ENCODE peak calls at places on chromosomes 13 and 19, in eight cellular contexts. One of them, this sample, is unnamed.

GRCh38 chr19:51020988-51021651 is 1.6 kb upstream of the KLK10 start:
- DNase-seq in fibroblast of lung: peak
- DNase-seq in lower lobe of right lung: no peak
- DNase-seq in astrocyte of the cerebellum: peak
- DNase-seq in neural crest cell: no peak
- DNase-seq in AG09309: no peak
- DNase-seq in MM.1S: peak
- DNase-seq in Caco-2: no peak
- DNase-seq in this sample: no peak

GRCh38 chr13:79604752-79605151 is 123.8 kb downstream of the NDFIP2 start:
- DNase-seq in neural crest cell: no peak
- DNase-seq in astrocyte of the cerebellum: no peak
- DNase-seq in fibroblast of lung: no peak
- DNase-seq in AG09309: no peak
- DNase-seq in MM.1S: no peak
- DNase-seq in Caco-2: no peak
- DNase-seq in lower lobe of right lung: no peak
- DNase-seq in this sample: no peak

GRCh38 chr13:79434578-79434977 is 28.5 kb upstream of the RBM26 start:
- DNase-seq in lower lobe of right lung: no peak
- DNase-seq in neural crest cell: no peak
- DNase-seq in AG09309: peak
- DNase-seq in MM.1S: no peak
- DNase-seq in fibroblast of lung: peak
- DNase-seq in Caco-2: no peak
- DNase-seq in astrocyte of the cerebellum: no peak
- DNase-seq in this sample: no peak

GRCh38 chr19:7507884-7508283 is 8.0 kb upstream of the ZNF358 start:
- DNase-seq in neural crest cell: peak
- DNase-seq in AG09309: no peak
- DNase-seq in fibroblast of lung: peak
- DNase-seq in lower lobe of right lung: peak
- DNase-seq in Caco-2: peak
- DNase-seq in astrocyte of the cerebellum: no peak
- DNase-seq in MM.1S: peak
- DNase-seq in this sample: peak

GRCh38 chr19:35458821-35459391 is 10.8 kb downstream of the FFAR2 start:
- DNase-seq in neural crest cell: no peak
- DNase-seq in astrocyte of the cerebellum: no peak
- DNase-seq in lower lobe of right lung: peak
- DNase-seq in AG09309: no peak
- DNase-seq in fibroblast of lung: no peak
- DNase-seq in Caco-2: peak
- DNase-seq in MM.1S: no peak
- DNase-seq in this sample: no peak

GRCh38 chr19:6216996-6217751 is 62.6 kb downstream of the MLLT1 start:
- DNase-seq in neural crest cell: peak
- DNase-seq in MM.1S: no peak
- DNase-seq in astrocyte of the cerebellum: no peak
- DNase-seq in lower lobe of right lung: peak
- DNase-seq in Caco-2: peak
- DNase-seq in AG09309: no peak
- DNase-seq in fibroblast of lung: peak
- DNase-seq in this sample: peak

GRCh38 chr13:25177636-25178035 is 5.5 kb upstream of the AMER2 start:
- DNase-seq in MM.1S: no peak
- DNase-seq in AG09309: no peak
- DNase-seq in lower lobe of right lung: no peak
- DNase-seq in Caco-2: no peak
- DNase-seq in fibroblast of lung: no peak
- DNase-seq in neural crest cell: no peak
- DNase-seq in astrocyte of the cerebellum: no peak
- DNase-seq in this sample: no peak

GRCh38 chr19:35882074-35882832 is 13.9 kb downstream of the APLP1 start:
- DNase-seq in neural crest cell: no peak
- DNase-seq in astrocyte of the cerebellum: peak
- DNase-seq in MM.1S: peak
- DNase-seq in fibroblast of lung: peak
- DNase-seq in AG09309: peak
- DNase-seq in Caco-2: no peak
- DNase-seq in lower lobe of right lung: no peak
- DNase-seq in this sample: no peak

GRCh38 chr19:17441241-17442135 is 7.0 kb downstream of the TMEM221 start:
- DNase-seq in neural crest cell: peak
- DNase-seq in MM.1S: no peak
- DNase-seq in fibroblast of lung: peak
- DNase-seq in astrocyte of the cerebellum: peak
- DNase-seq in Caco-2: no peak
- DNase-seq in lower lobe of right lung: no peak
- DNase-seq in AG09309: no peak
- DNase-seq in this sample: no peak

GRCh38 chr13:50457430-50458393 is 385.8 kb downstream of the DLEU7 start:
- DNase-seq in neural crest cell: no peak
- DNase-seq in fibroblast of lung: no peak
- DNase-seq in Caco-2: no peak
- DNase-seq in MM.1S: no peak
- DNase-seq in astrocyte of the cerebellum: no peak
- DNase-seq in AG09309: no peak
- DNase-seq in lower lobe of right lung: no peak
- DNase-seq in this sample: no peak

GRCh38 chr13:24692541-24692940 is 12.3 kb downstream of the ATP12A start:
- DNase-seq in neural crest cell: no peak
- DNase-seq in fibroblast of lung: peak
- DNase-seq in lower lobe of right lung: no peak
- DNase-seq in MM.1S: no peak
- DNase-seq in AG09309: peak
- DNase-seq in astrocyte of the cerebellum: peak
- DNase-seq in Caco-2: no peak
- DNase-seq in this sample: no peak

GRCh38 chr13:73372691-73373627 is 314.2 kb downstream of the KLF5 start:
- DNase-seq in MM.1S: no peak
- DNase-seq in neural crest cell: no peak
- DNase-seq in lower lobe of right lung: no peak
- DNase-seq in AG09309: no peak
- DNase-seq in fibroblast of lung: no peak
- DNase-seq in Caco-2: peak
- DNase-seq in astrocyte of the cerebellum: no peak
- DNase-seq in this sample: no peak

GRCh38 chr19:45809643-45810159 is 5.4 kb downstream of the RSPH6A start:
- DNase-seq in MM.1S: peak
- DNase-seq in neural crest cell: no peak
- DNase-seq in fibroblast of lung: peak
- DNase-seq in lower lobe of right lung: no peak
- DNase-seq in astrocyte of the cerebellum: peak
- DNase-seq in AG09309: peak
- DNase-seq in Caco-2: no peak
- DNase-seq in this sample: no peak

GRCh38 chr19:8575467-8575997 is 1.7 kb downstream of the MYO1F start:
- DNase-seq in MM.1S: peak
- DNase-seq in Caco-2: no peak
- DNase-seq in fibroblast of lung: peak
- DNase-seq in astrocyte of the cerebellum: no peak
- DNase-seq in lower lobe of right lung: no peak
- DNase-seq in AG09309: no peak
- DNase-seq in neural crest cell: no peak
- DNase-seq in this sample: no peak

GRCh38 chr19:47158879-47159509 is 28.4 kb downstream of the SAE1 start:
- DNase-seq in Caco-2: no peak
- DNase-seq in MM.1S: no peak
- DNase-seq in fibroblast of lung: peak
- DNase-seq in astrocyte of the cerebellum: no peak
- DNase-seq in neural crest cell: no peak
- DNase-seq in lower lobe of right lung: no peak
- DNase-seq in AG09309: no peak
- DNase-seq in this sample: no peak

GRCh38 chr19:19262190-19263057 is 10.7 kb downstream of the TM6SF2 start:
- DNase-seq in AG09309: no peak
- DNase-seq in astrocyte of the cerebellum: no peak
- DNase-seq in MM.1S: no peak
- DNase-seq in fibroblast of lung: no peak
- DNase-seq in lower lobe of right lung: no peak
- DNase-seq in Caco-2: no peak
- DNase-seq in neural crest cell: no peak
- DNase-seq in this sample: no peak

GRCh38 chr19:34428549-34429285 is 536 bp downstream of the UBA2 start:
- DNase-seq in Caco-2: no peak
- DNase-seq in neural crest cell: no peak
- DNase-seq in lower lobe of right lung: peak
- DNase-seq in AG09309: no peak
- DNase-seq in MM.1S: peak
- DNase-seq in fibroblast of lung: peak
- DNase-seq in astrocyte of the cerebellum: no peak
- DNase-seq in this sample: peak

GRCh38 chr13:97296740-97297139 is 74.6 kb downstream of the MBNL2 start:
- DNase-seq in AG09309: no peak
- DNase-seq in astrocyte of the cerebellum: no peak
- DNase-seq in MM.1S: no peak
- DNase-seq in neural crest cell: no peak
- DNase-seq in lower lobe of right lung: no peak
- DNase-seq in fibroblast of lung: no peak
- DNase-seq in Caco-2: no peak
- DNase-seq in this sample: no peak

GRCh38 chr19:56083668-56084067 is 37.4 kb downstream of the ZNF787 start:
- DNase-seq in astrocyte of the cerebellum: no peak
- DNase-seq in neural crest cell: no peak
- DNase-seq in MM.1S: no peak
- DNase-seq in lower lobe of right lung: no peak
- DNase-seq in Caco-2: no peak
- DNase-seq in fibroblast of lung: no peak
- DNase-seq in AG09309: no peak
- DNase-seq in this sample: no peak

GRCh38 chr19:56079609-56080008 is 41.5 kb downstream of the ZNF787 start:
- DNase-seq in AG09309: no peak
- DNase-seq in fibroblast of lung: no peak
- DNase-seq in MM.1S: no peak
- DNase-seq in astrocyte of the cerebellum: no peak
- DNase-seq in lower lobe of right lung: no peak
- DNase-seq in Caco-2: no peak
- DNase-seq in neural crest cell: no peak
- DNase-seq in this sample: no peak

GRCh38 chr19:56084835-56085536 is 36.1 kb downstream of the ZNF787 start:
- DNase-seq in AG09309: no peak
- DNase-seq in lower lobe of right lung: no peak
- DNase-seq in fibroblast of lung: no peak
- DNase-seq in astrocyte of the cerebellum: no peak
- DNase-seq in neural crest cell: no peak
- DNase-seq in MM.1S: no peak
- DNase-seq in Caco-2: no peak
- DNase-seq in this sample: no peak

GRCh38 chr19:56076413-56076998 is 44.6 kb downstream of the ZNF787 start:
- DNase-seq in fibroblast of lung: peak
- DNase-seq in lower lobe of right lung: no peak
- DNase-seq in MM.1S: peak
- DNase-seq in Caco-2: no peak
- DNase-seq in astrocyte of the cerebellum: peak
- DNase-seq in AG09309: peak
- DNase-seq in neural crest cell: peak
- DNase-seq in this sample: peak

GRCh38 chr19:56080669-56081401 is 40.3 kb downstream of the ZNF787 start:
- DNase-seq in neural crest cell: peak
- DNase-seq in Caco-2: no peak
- DNase-seq in lower lobe of right lung: peak
- DNase-seq in AG09309: peak
- DNase-seq in fibroblast of lung: peak
- DNase-seq in MM.1S: peak
- DNase-seq in astrocyte of the cerebellum: peak
- DNase-seq in this sample: peak
- TF ChIP-seq CTCF in neural crest cell: peak
- TF ChIP-seq CTCF in Caco-2: no peak
- TF ChIP-seq CTCF in lower lobe of right lung: peak
- TF ChIP-seq CTCF in AG09309: peak
- TF ChIP-seq CTCF in fibroblast of lung: peak
- TF ChIP-seq CTCF in MM.1S: peak
- TF ChIP-seq CTCF in astrocyte of the cerebellum: peak
- TF ChIP-seq CTCF in this sample: peak

DNA sequence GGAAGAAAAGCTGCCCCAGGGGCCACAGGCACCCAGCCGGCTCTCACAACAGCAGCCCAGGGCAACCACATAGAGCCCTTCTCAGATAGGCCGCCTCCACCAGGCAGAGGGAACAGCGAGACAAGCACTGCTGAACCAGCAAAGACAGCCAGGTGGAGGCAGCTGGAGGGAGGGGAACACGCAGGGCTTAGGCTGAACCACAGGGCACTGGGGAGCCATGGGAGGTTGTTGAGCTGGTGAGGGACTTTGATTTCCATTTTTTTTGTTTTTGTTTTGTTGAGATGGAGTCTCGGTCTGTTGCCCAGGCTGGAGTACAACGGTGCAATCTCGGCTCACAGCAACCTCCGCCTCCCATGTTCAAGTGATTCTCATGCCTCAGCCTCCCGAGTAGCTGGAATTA is 3.5 kb downstream of the GAMT start:
- DNase-seq in lower lobe of right lung: no peak
- DNase-seq in MM.1S: peak
- DNase-seq in AG09309: no peak
- DNase-seq in Caco-2: no peak
- DNase-seq in astrocyte of the cerebellum: no peak
- DNase-seq in neural crest cell: no peak
- DNase-seq in fibroblast of lung: no peak
- DNase-seq in this sample: no peak
- TF ChIP-seq CTCF in lower lobe of right lung: no peak
- TF ChIP-seq CTCF in MM.1S: no peak
- TF ChIP-seq CTCF in AG09309: no peak
- TF ChIP-seq CTCF in Caco-2: no peak
- TF ChIP-seq CTCF in astrocyte of the cerebellum: no peak
- TF ChIP-seq CTCF in neural crest cell: no peak
- TF ChIP-seq CTCF in fibroblast of lung: no peak
- TF ChIP-seq CTCF in this sample: no peak

DNA sequence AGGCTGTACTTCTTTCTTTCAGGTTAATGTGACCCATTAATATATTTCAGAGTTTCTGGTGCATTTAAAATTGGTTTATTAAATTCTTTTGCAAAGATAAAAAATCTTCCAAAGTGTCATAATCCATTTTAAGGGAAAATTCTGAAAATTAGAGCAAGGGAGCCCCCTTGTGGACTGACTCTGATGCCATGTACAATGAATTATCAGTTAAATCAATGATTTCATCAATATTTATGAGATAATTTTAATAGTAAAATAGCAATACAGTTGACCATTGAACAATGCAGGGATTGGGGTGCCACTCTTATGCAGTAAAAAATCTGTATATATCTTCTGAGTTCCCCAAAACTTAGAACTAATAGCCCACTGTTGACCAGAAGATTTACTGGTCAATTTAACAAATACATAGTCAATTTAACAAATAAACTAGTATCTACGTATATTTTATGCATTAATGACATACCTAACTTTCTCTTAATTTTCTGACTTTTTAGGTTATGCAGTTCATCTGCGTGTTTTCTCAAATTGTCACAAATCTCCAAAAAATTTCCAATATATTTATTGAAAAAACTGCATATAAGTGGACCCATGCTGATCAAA is 479.1 kb upstream of the MIR17HG start:
- DNase-seq in MM.1S: no peak
- DNase-seq in Caco-2: no peak
- DNase-seq in neural crest cell: peak
- DNase-seq in astrocyte of the cerebellum: peak
- DNase-seq in fibroblast of lung: peak
- DNase-seq in lower lobe of right lung: no peak
- DNase-seq in AG09309: no peak
- DNase-seq in this sample: peak
- TF ChIP-seq CTCF in MM.1S: peak
- TF ChIP-seq CTCF in Caco-2: peak
- TF ChIP-seq CTCF in neural crest cell: peak
- TF ChIP-seq CTCF in astrocyte of the cerebellum: peak
- TF ChIP-seq CTCF in fibroblast of lung: peak
- TF ChIP-seq CTCF in lower lobe of right lung: peak
- TF ChIP-seq CTCF in AG09309: peak
- TF ChIP-seq CTCF in this sample: peak

GRCh38 chr19:49801966-49802661 is 11.0 kb downstream of the FUZ start:
- DNase-seq in AG09309: no peak
- DNase-seq in fibroblast of lung: peak
- DNase-seq in MM.1S: no peak
- DNase-seq in neural crest cell: peak
- DNase-seq in astrocyte of the cerebellum: peak
- DNase-seq in Caco-2: peak
- DNase-seq in lower lobe of right lung: no peak
- DNase-seq in this sample: peak
- TF ChIP-seq CTCF in AG09309: peak
- TF ChIP-seq CTCF in fibroblast of lung: peak
- TF ChIP-seq CTCF in MM.1S: no peak
- TF ChIP-seq CTCF in neural crest cell: no peak
- TF ChIP-seq CTCF in astrocyte of the cerebellum: peak
- TF ChIP-seq CTCF in Caco-2: no peak
- TF ChIP-seq CTCF in lower lobe of right lung: no peak
- TF ChIP-seq CTCF in this sample: no peak

This sample was measured in glutamatergic neuron.